ENCODE peak calls at places on chromosomes 2 and 18, in five cellular contexts. One of them, this sample, is unnamed.

GRCh38 chr18:53795061-53795460 is 429.4 kb downstream of the MBD2 start:
- DNase-seq in HCT116: no peak
- DNase-seq in sigmoid colon: no peak
- DNase-seq in Panc1: no peak
- DNase-seq in breast epithelium: no peak
- DNase-seq in this sample: no peak

GRCh38 chr18:34837769-34838194 is 127.7 kb downstream of the DTNA start:
- DNase-seq in Panc1: no peak
- DNase-seq in HCT116: no peak
- DNase-seq in sigmoid colon: peak; percentile 74
- DNase-seq in breast epithelium: no peak
- DNase-seq in this sample: no peak

GRCh38 chr2:160279813-160280465 is 79.9 kb upstream of the ITGB6 start:
- DNase-seq in Panc1: no peak
- DNase-seq in breast epithelium: no peak
- DNase-seq in sigmoid colon: no peak
- DNase-seq in HCT116: no peak
- DNase-seq in this sample: no peak

GRCh38 chr2:68237404-68237803 is 14.9 kb downstream of the PPP3R1 start:
- DNase-seq in Panc1: no peak
- DNase-seq in HCT116: no peak
- DNase-seq in breast epithelium: no peak
- DNase-seq in sigmoid colon: no peak
- DNase-seq in this sample: no peak

GRCh38 chr2:2389215-2389614 is 58.1 kb upstream of the MYT1L start:
- DNase-seq in HCT116: no peak
- DNase-seq in sigmoid colon: no peak
- DNase-seq in breast epithelium: no peak
- DNase-seq in Panc1: no peak
- DNase-seq in this sample: no peak

GRCh38 chr2:170878061-170878460 is 51.0 kb upstream of the GORASP2 start:
- DNase-seq in sigmoid colon: no peak
- DNase-seq in HCT116: no peak
- DNase-seq in Panc1: no peak
- DNase-seq in breast epithelium: no peak
- DNase-seq in this sample: no peak

GRCh38 chr2:28652217-28652616 is 99.4 kb upstream of the PPP1CB start:
- DNase-seq in sigmoid colon: no peak
- DNase-seq in HCT116: no peak
- DNase-seq in Panc1: no peak
- DNase-seq in breast epithelium: no peak
- DNase-seq in this sample: no peak

GRCh38 chr18:23943104-23943503 is 71.5 kb upstream of the TTC39C start:
- DNase-seq in HCT116: no peak
- DNase-seq in Panc1: no peak
- DNase-seq in breast epithelium: no peak
- DNase-seq in sigmoid colon: no peak
- DNase-seq in this sample: no peak

GRCh38 chr2:222709191-222709891 is 37.9 kb downstream of the MOGAT1 start:
- DNase-seq in HCT116: peak; percentile 83
- DNase-seq in breast epithelium: no peak
- DNase-seq in sigmoid colon: peak; percentile 83
- DNase-seq in Panc1: peak; percentile 60
- DNase-seq in this sample: peak; percentile 40

GRCh38 chr2:12819721-12820120 is 103.0 kb downstream of the TRIB2 start:
- DNase-seq in breast epithelium: no peak
- DNase-seq in sigmoid colon: no peak
- DNase-seq in Panc1: no peak
- DNase-seq in HCT116: no peak
- DNase-seq in this sample: no peak

GRCh38 chr2:169018390-169018789 is 12.7 kb downstream of the ABCB11 start:
- DNase-seq in sigmoid colon: no peak
- DNase-seq in Panc1: no peak
- DNase-seq in HCT116: no peak
- DNase-seq in breast epithelium: no peak
- DNase-seq in this sample: no peak

GRCh38 chr2:212726403-212726802 is 187.8 kb upstream of the ERBB4 start:
- DNase-seq in Panc1: no peak
- DNase-seq in breast epithelium: no peak
- DNase-seq in HCT116: no peak
- DNase-seq in sigmoid colon: no peak
- DNase-seq in this sample: no peak

GRCh38 chr18:55321268-55322175 is 266.5 kb downstream of the TCF4 start:
- DNase-seq in sigmoid colon: peak; percentile 95
- DNase-seq in breast epithelium: peak; percentile 66
- DNase-seq in HCT116: no peak
- DNase-seq in Panc1: no peak
- DNase-seq in this sample: peak; percentile 87

GRCh38 chr18:43879350-43879749 is 602.1 kb upstream of the SYT4 start:
- DNase-seq in breast epithelium: no peak
- DNase-seq in Panc1: no peak
- DNase-seq in HCT116: no peak
- DNase-seq in sigmoid colon: no peak
- DNase-seq in this sample: no peak
- H3K9me3 ChIP-seq in breast epithelium: no peaks in the 10 kb centered on the region
- H3K9me3 ChIP-seq in Panc1: no peaks in the 10 kb centered on the region
- H3K9me3 ChIP-seq in HCT116: peaks cover 21% of the 10 kb centered on the region
- H3K9me3 ChIP-seq in sigmoid colon: no peaks in the 10 kb centered on the region
- H3K9me3 ChIP-seq in this sample: no peaks in the 10 kb centered on the region

GRCh38 chr2:234145511-234145910 is 95.0 kb downstream of the SPP2 start:
- DNase-seq in breast epithelium: no peak
- DNase-seq in Panc1: no peak
- DNase-seq in sigmoid colon: no peak
- DNase-seq in HCT116: no peak
- DNase-seq in this sample: no peak

GRCh38 chr2:234146087-234146826 is 95.8 kb downstream of the SPP2 start:
- DNase-seq in sigmoid colon: no peak
- DNase-seq in HCT116: no peak
- DNase-seq in Panc1: no peak
- DNase-seq in breast epithelium: no peak
- DNase-seq in this sample: no peak

GRCh38 chr2:234145057-234145456 is 94.6 kb downstream of the SPP2 start:
- DNase-seq in sigmoid colon: no peak
- DNase-seq in breast epithelium: no peak
- DNase-seq in Panc1: no peak
- DNase-seq in HCT116: no peak
- DNase-seq in this sample: no peak

GRCh38 chr2:234142530-234142929 is 92.0 kb downstream of the SPP2 start:
- DNase-seq in Panc1: no peak
- DNase-seq in HCT116: no peak
- DNase-seq in breast epithelium: no peak
- DNase-seq in sigmoid colon: no peak
- DNase-seq in this sample: no peak

DNA sequence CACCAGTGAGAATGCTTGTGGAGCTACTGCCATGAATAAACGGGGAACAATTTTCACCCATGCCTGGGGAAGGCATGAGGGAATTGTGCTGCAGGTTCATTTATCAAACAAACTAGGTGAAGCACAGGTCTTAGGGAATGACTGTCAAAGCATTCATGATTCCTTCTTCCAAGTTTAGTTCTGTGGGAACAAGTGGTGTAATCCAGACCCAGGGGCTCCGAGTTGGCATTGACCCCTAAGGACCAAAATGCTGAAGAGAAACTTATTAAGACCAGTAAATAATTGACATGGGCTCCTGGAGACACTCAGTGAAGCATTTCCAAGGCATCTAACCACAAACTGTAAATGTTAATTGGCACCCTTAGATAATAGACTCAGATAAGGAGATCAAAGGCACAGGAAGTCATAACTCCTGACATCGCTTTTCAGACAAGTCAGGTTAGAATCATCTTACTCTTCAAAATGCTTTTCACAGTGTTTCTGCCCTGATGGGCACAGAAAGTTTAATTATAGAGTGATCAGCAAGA is 96.9 kb downstream of the SPP2 start:
- DNase-seq in breast epithelium: no peak
- DNase-seq in HCT116: peak; percentile 31
- DNase-seq in sigmoid colon: no peak
- DNase-seq in Panc1: no peak
- DNase-seq in this sample: no peak
- H3K4me3 ChIP-seq in breast epithelium: no peak overlapping the region
- H3K4me3 ChIP-seq in HCT116: peak overlapping the region; percentile 35
- H3K4me3 ChIP-seq in sigmoid colon: no peak overlapping the region
- H3K4me3 ChIP-seq in Panc1: no peak overlapping the region
- H3K4me3 ChIP-seq in this sample: no peak overlapping the region

GRCh38 chr2:175476374-175476773 is 294.9 kb upstream of the ATP5MC3 start:
- DNase-seq in HCT116: no peak
- DNase-seq in breast epithelium: no peak
- DNase-seq in Panc1: no peak
- DNase-seq in sigmoid colon: no peak
- DNase-seq in this sample: no peak

GRCh38 chr2:175478369-175478768 is 296.9 kb upstream of the ATP5MC3 start:
- DNase-seq in breast epithelium: no peak
- DNase-seq in sigmoid colon: no peak
- DNase-seq in Panc1: no peak
- DNase-seq in HCT116: peak; percentile 42
- DNase-seq in this sample: no peak

DNA sequence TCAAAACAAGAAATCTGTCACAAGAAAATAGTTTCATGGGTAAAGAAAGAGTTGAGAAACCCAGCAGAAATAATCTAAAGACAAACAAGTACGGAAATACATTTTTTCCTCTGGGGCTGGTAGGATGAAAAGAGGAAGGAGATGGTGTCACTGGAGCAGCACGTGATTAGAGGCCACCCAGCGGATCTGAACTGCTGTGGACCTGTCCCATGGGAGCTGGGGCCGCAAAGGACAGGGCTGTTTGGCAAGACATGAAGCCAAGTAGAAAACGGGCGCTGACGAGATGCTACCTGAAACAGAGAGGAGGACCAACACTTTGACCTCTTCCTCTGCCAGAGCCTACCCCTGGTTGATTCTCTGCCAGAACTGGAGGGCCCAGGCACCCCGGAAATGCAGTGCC is 295.4 kb upstream of the ATP5MC3 start:
- DNase-seq in breast epithelium: no peak
- DNase-seq in sigmoid colon: no peak
- DNase-seq in HCT116: no peak
- DNase-seq in Panc1: no peak
- DNase-seq in this sample: no peak
- TF ChIP-seq POLR2AphosphoS5 in breast epithelium: no peak
- TF ChIP-seq POLR2AphosphoS5 in sigmoid colon: no peak
- TF ChIP-seq POLR2AphosphoS5 in HCT116: no peak
- TF ChIP-seq POLR2AphosphoS5 in Panc1: no peak
- TF ChIP-seq POLR2AphosphoS5 in this sample: no peak

GRCh38 chr2:110725370-110725769 is 7.0 kb upstream of the ACOXL start:
- DNase-seq in breast epithelium: no peak
- DNase-seq in sigmoid colon: no peak
- DNase-seq in Panc1: no peak
- DNase-seq in HCT116: no peak
- DNase-seq in this sample: no peak

GRCh38 chr2:110727923-110728322 is 4.5 kb upstream of the ACOXL start:
- DNase-seq in HCT116: no peak
- DNase-seq in breast epithelium: no peak
- DNase-seq in sigmoid colon: no peak
- DNase-seq in Panc1: no peak
- DNase-seq in this sample: no peak

GRCh38 chr2:110726285-110726684 is 6.1 kb upstream of the ACOXL start:
- DNase-seq in HCT116: no peak
- DNase-seq in sigmoid colon: no peak
- DNase-seq in breast epithelium: no peak
- DNase-seq in Panc1: no peak
- DNase-seq in this sample: no peak

GRCh38 chr2:110725859-110726258 is 6.5 kb upstream of the ACOXL start:
- DNase-seq in HCT116: no peak
- DNase-seq in Panc1: no peak
- DNase-seq in sigmoid colon: no peak
- DNase-seq in breast epithelium: no peak
- DNase-seq in this sample: no peak

DNA sequence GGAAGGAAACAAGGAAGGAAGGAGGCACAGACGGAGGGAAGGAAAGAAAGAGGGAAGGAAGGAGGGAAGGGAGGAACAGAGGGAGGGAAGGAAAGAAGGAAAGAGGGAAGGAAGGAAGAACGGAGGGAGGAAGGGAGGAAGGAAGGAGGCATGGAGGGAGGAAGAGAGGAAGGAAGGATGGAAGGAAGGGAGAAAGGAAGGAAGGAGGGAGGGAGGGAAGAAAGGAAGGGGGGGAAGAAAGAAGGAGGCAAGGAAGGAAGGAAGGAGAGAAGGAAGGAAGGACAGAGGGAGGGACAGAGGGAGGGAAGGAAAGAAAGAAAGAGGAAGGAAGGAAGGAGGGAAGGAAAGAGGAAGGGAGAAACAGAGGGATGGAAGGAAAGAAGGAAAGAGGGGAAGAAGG is 7.6 kb upstream of the ACOXL start:
- DNase-seq in sigmoid colon: no peak
- DNase-seq in Panc1: no peak
- DNase-seq in HCT116: no peak
- DNase-seq in breast epithelium: no peak
- DNase-seq in this sample: no peak
- H3K9me3 ChIP-seq in sigmoid colon: no peaks in the 10 kb centered on the region
- H3K9me3 ChIP-seq in Panc1: no peaks in the 10 kb centered on the region
- H3K9me3 ChIP-seq in HCT116: no peaks in the 10 kb centered on the region
- H3K9me3 ChIP-seq in breast epithelium: no peaks in the 10 kb centered on the region
- H3K9me3 ChIP-seq in this sample: no peaks in the 10 kb centered on the region